ENCODE peak calls at places on chromosomes 6 and 20, in ten cellular contexts. T, F, B, S, I, D, O, J, N and G are unnamed samples.

GRCh38 chr20:53386186-53386681 is 207.4 kb downstream of the ZNF217 start:
- DNase-seq in T (no peak), F (no peak), B (no peak), S (no peak), I (no peak), D (no peak), O (no peak), J (no peak), N (no peak), G (no peak)

GRCh38 chr6:169908403-169908933 is 157.0 kb downstream of the ERMARD start:
- DNase-seq in T (no peak), F (no peak), B (no peak), S (no peak), I (no peak), D (no peak), O (no peak), J (no peak), N (no peak), G (no peak)

GRCh38 chr6:158023597-158023939 is 41.9 kb downstream of the SYNJ2 start:
- DNase-seq in T (no peak), F (no peak), B (no peak), S (no peak), I (no peak), D (no peak), O (no peak), J (no peak), N (no peak), G (no peak)

GRCh38 chr6:43926644-43927524 is 156.9 kb downstream of the VEGFA start:
- DNase-seq in T (peak; percentile 82), F (no peak), B (no peak), S (peak; percentile 83), I (peak; percentile 93), D (peak; percentile 52), O (peak; percentile 60), J (peak; percentile 53), N (no peak), G (no peak)

GRCh38 chr20:56222201-56222600 is 26.3 kb upstream of the MC3R start:
- DNase-seq in T (no peak), F (no peak), B (no peak), S (no peak), I (peak; percentile 31), D (no peak), O (no peak), J (peak; percentile 8), N (no peak), G (no peak)

GRCh38 chr6:135163440-135163738 is 17.7 kb upstream of the MYB start:
- DNase-seq in T (no peak), F (peak; percentile 46), B (no peak), S (no peak), I (no peak), D (no peak), O (no peak), J (no peak), N (peak; percentile 73), G (peak; percentile 66)

GRCh38 chr6:99330159-99330558 is 19.3 kb downstream of the FAXC start:
- DNase-seq in T (no peak), F (peak; percentile 74), B (no peak), S (peak; percentile 87), I (peak; percentile 64), D (no peak), O (peak; percentile 44), J (peak; percentile 73), N (peak; percentile 48), G (peak; percentile 78)

GRCh38 chr6:134826889-134827737 is 122.8 kb downstream of the ALDH8A1 start:
- DNase-seq in T (peak; percentile 94), F (no peak), B (peak; percentile 78), S (peak; percentile 92), I (peak; percentile 76), D (no peak), O (peak; percentile 93), J (peak; percentile 68), N (peak; percentile 2), G (no peak)

GRCh38 chr6:11380969-11381744 is 148.7 kb upstream of the NEDD9 start:
- DNase-seq in T (no peak), F (no peak), B (no peak), S (peak; percentile 47), I (no peak), D (no peak), O (no peak), J (no peak), N (no peak), G (no peak)

GRCh38 chr6:163529605-163530004 is 115.1 kb downstream of the QKI start:
- DNase-seq in T (peak; percentile 73), F (no peak), B (no peak), S (peak; percentile 85), I (peak; percentile 91), D (no peak), O (no peak), J (peak; percentile 74), N (no peak), G (no peak)

GRCh38 chr6:41097467-41098090 is 24.8 kb downstream of the NFYA start:
- DNase-seq in T (peak; percentile 43), F (no peak), B (no peak), S (peak; percentile 87), I (no peak), D (no peak), O (no peak), J (no peak), N (no peak), G (no peak)

GRCh38 chr6:41728073-41728936 is 7.1 kb downstream of the TFEB start:
- DNase-seq in T (no peak), F (no peak), B (no peak), S (no peak), I (no peak), D (no peak), O (no peak), J (no peak), N (no peak), G (no peak)

GRCh38 chr6:35719830-35720733 is 16.8 kb upstream of the ARMC12 start:
- DNase-seq in T (no peak), F (peak; percentile 80), B (no peak), S (peak; percentile 66), I (peak; percentile 41), D (no peak), O (peak; percentile 81), J (no peak), N (peak; percentile 81), G (peak; percentile 78)

GRCh38 chr20:60718743-60719142 is 533.3 kb upstream of the CDH4 start:
- DNase-seq in T (no peak), F (no peak), B (no peak), S (no peak), I (peak; percentile 1), D (no peak), O (no peak), J (no peak), N (no peak), G (no peak)

GRCh38 chr20:64038579-64039292 is 2.8 kb downstream of the C20orf204 start:
- DNase-seq in T (no peak), F (peak; percentile 88), B (peak; percentile 63), S (peak; percentile 53), I (peak; percentile 40), D (peak; percentile 96), O (peak; percentile 55), J (peak; percentile 78), N (peak; percentile 85), G (peak; percentile 94)

GRCh38 chr20:10701607-10702006 is 27.8 kb upstream of the JAG1 start:
- DNase-seq in T (no peak), F (no peak), B (no peak), S (no peak), I (no peak), D (no peak), O (no peak), J (no peak), N (no peak), G (no peak)
- TF ChIP-seq CTCF in T (no peak), F (no peak), B (no peak), S (peak; percentile 8), I (no peak), D (no peak), O (no peak), J (peak; percentile 30), N (no peak), G (no peak)

GRCh38 chr20:33686008-33686983 is at the start of gene E2F1:
- DNase-seq in T (peak; percentile 52), F (peak; percentile 99), B (peak; percentile 95), S (peak; percentile 92), I (peak; percentile 66), D (peak; percentile 100), O (peak; percentile 93), J (peak; percentile 95), N (peak; percentile 96), G (peak; percentile 99)
- TF ChIP-seq CTCF in T (peak; percentile 40), F (peak; percentile 24), B (peak; percentile 67), S (peak; percentile 40), I (peak; percentile 29), D (peak; percentile 49), O (peak; percentile 42), J (no peak), N (peak; percentile 18), G (no peak)

GRCh38 chr6:166957805-166958076 is 1.4 kb upstream of the RNASET2 start:
- DNase-seq in T (no peak), F (no peak), B (no peak), S (no peak), I (no peak), D (no peak), O (no peak), J (no peak), N (no peak), G (no peak)

GRCh38 chr6:166955865-166956443 is 396 bp downstream of the RNASET2 start:
- DNase-seq in T (no peak), F (no peak), B (no peak), S (peak; percentile 28), I (peak; percentile 16), D (no peak), O (no peak), J (peak; percentile 22), N (no peak), G (no peak)

GRCh38 chr6:166956444-166957086 is at the start of gene RNASET2:
- DNase-seq in T (peak; percentile 31), F (peak; percentile 94), B (peak; percentile 99), S (peak; percentile 92), I (peak; percentile 69), D (peak; percentile 100), O (peak; percentile 97), J (peak; percentile 83), N (peak; percentile 95), G (peak; percentile 95)

GRCh38 chr6:166958926-166959861 is 2.8 kb upstream of the RNASET2 start:
- DNase-seq in T (no peak), F (no peak), B (no peak), S (no peak), I (peak; percentile 18), D (no peak), O (peak; percentile 29), J (no peak), N (peak; percentile 44), G (peak; percentile 56)

GRCh38 chr6:166957087-166957804 is 896 bp upstream of the RNASET2 start:
- DNase-seq in T (no peak), F (peak; percentile 69), B (peak; percentile 63), S (peak; percentile 22), I (no peak), D (peak; percentile 91), O (peak; percentile 64), J (no peak), N (peak; percentile 82), G (peak; percentile 69)
- TF ChIP-seq CTCF in T (no peak), F (no peak), B (no peak), S (peak; percentile 5), I (no peak), D (no peak), O (no peak), J (no peak), N (peak; percentile 9), G (no peak)

DNA sequence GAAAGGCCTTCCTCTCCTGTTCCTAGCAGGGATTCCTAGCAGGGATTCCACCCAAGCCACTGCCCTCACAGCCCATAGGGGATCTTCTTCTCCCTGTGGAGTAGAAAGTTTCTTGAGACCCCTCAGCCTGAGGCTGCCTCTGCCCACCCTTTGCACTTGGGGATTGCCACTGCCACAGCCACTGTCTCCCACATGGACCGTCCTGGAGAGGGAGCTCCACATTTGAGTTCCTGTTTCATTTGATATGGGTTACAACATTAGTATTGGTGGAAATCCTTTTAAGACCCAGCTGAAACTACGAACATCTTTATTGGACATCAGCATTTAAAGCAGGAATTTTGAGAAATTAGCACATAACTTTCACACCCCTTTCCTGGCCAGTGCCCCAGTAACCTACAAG is 25.6 kb downstream of the HLA-G start:
- DNase-seq in T (no peak), F (no peak), B (no peak), S (peak; percentile 4), I (no peak), D (no peak), O (no peak), J (no peak), N (no peak), G (no peak)
- TF ChIP-seq CTCF in T (no peak), F (no peak), B (no peak), S (peak; percentile 18), I (no peak), D (no peak), O (no peak), J (no peak), N (no peak), G (no peak)